ENCODE peak calls at places on chromosomes 12 and 14, in five cellular contexts. K, Z, G, D and Q are unnamed samples.

GRCh38 chr14:101231828-101232227 is 328.3 kb upstream of the RTL1 start:
- DNase-seq in Z (no peak), K (no peak), D (no peak), G (no peak), Q (no peak)

GRCh38 chr12:103930787-103931536 is 752 bp downstream of the HSP90B1 start:
- DNase-seq in D (peak; percentile 63), K (peak; percentile 68), Z (peak; percentile 57), G (peak; percentile 70), Q (peak; percentile 33)

GRCh38 chr14:93148979-93149378 is 33.3 kb upstream of the ITPK1 start:
- DNase-seq in D (no peak), K (no peak), G (no peak), Z (no peak), Q (no peak)

GRCh38 chr12:51536159-51536558 is 54.9 kb upstream of the SCN8A start:
- DNase-seq in G (no peak), K (no peak), Z (no peak), D (peak; percentile 16), Q (no peak)

GRCh38 chr14:92630367-92630766 is 116.8 kb downstream of the RIN3 start:
- DNase-seq in Z (no peak), D (no peak), G (no peak), K (no peak), Q (no peak)

GRCh38 chr12:119180380-119181040 is 1.8 kb downstream of the HSPB8 start:
- DNase-seq in K (no peak), G (peak; percentile 42), Z (no peak), D (peak; percentile 85), Q (no peak)

GRCh38 chr12:128133321-128134050 is 133.5 kb upstream of the TMEM132C start:
- DNase-seq in D (no peak), K (no peak), G (no peak), Z (no peak), Q (no peak)

GRCh38 chr12:66755727-66756395 is 77.0 kb upstream of the GRIP1 start:
- DNase-seq in D (no peak), K (peak; percentile 31), G (no peak), Z (no peak), Q (no peak)

GRCh38 chr12:32983968-32984367 is 87.4 kb upstream of the PKP2 start:
- DNase-seq in Z (no peak), K (no peak), D (no peak), G (no peak), Q (peak; percentile 44)

GRCh38 chr14:28656704-28657255 is 109.8 kb upstream of the FOXG1 start:
- DNase-seq in Z (no peak), K (no peak), G (no peak), D (no peak), Q (no peak)

GRCh38 chr12:89162704-89163261 is 189.5 kb downstream of the DUSP6 start:
- DNase-seq in G (no peak), K (no peak), D (peak; percentile 99), Z (no peak), Q (no peak)

GRCh38 chr12:14613718-14614117 is 46.0 kb upstream of the PLBD1 start:
- DNase-seq in D (no peak), K (peak; percentile 97), Z (no peak), G (no peak), Q (no peak)

GRCh38 chr12:19482551-19483109 is 43.3 kb downstream of the AEBP2 start:
- DNase-seq in D (no peak), Z (no peak), K (no peak), G (no peak), Q (no peak)

GRCh38 chr14:68497016-68497415 is 295.9 kb downstream of the ZFP36L1 start:
- DNase-seq in Z (no peak), G (no peak), K (no peak), D (peak; percentile 62), Q (no peak)

GRCh38 chr12:104677441-104678089 is 220.8 kb downstream of the CHST11 start:
- DNase-seq in Z (no peak), G (no peak), D (no peak), K (no peak), Q (no peak)

GRCh38 chr12:82866227-82866803 is 179.6 kb downstream of the TMTC2 start:
- DNase-seq in G (no peak), D (no peak), Z (no peak), K (no peak), Q (no peak)

GRCh38 chr12:6166808-6167207 is 33.4 kb upstream of the CD9 start:
- DNase-seq in D (no peak), Z (no peak), K (no peak), G (no peak), Q (no peak)

GRCh38 chr12:57815177-57816000 is 3.1 kb downstream of the AVIL start:
- DNase-seq in Z (no peak), D (no peak), K (no peak), G (no peak), Q (no peak)

GRCh38 chr14:71933026-71933587 is 878 bp downstream of the RGS6 start:
- DNase-seq in D (no peak), Z (no peak), G (no peak), K (no peak), Q (no peak)

GRCh38 chr14:24880689-24881088 is 169.3 kb downstream of the STXBP6 start:
- DNase-seq in D (peak; percentile 20), Z (no peak), K (no peak), G (no peak), Q (no peak)

GRCh38 chr12:75979181-75979580 is 52.4 kb downstream of the PHLDA1 start:
- DNase-seq in G (no peak), D (no peak), Z (no peak), K (no peak), Q (no peak)

GRCh38 chr14:69240527-69241173 is 19.3 kb upstream of the GALNT16 start:
- DNase-seq in K (no peak), G (no peak), D (no peak), Z (no peak), Q (no peak)

GRCh38 chr12:2248087-2248900 is 195.5 kb downstream of the CACNA1C start:
- DNase-seq in D (peak; percentile 64), G (no peak), Z (no peak), K (no peak), Q (no peak)

GRCh38 chr14:75064205-75064567 is 362 bp upstream of the ACYP1 start:
- DNase-seq in Z (no peak), G (no peak), K (no peak), D (no peak), Q (no peak)

DNA sequence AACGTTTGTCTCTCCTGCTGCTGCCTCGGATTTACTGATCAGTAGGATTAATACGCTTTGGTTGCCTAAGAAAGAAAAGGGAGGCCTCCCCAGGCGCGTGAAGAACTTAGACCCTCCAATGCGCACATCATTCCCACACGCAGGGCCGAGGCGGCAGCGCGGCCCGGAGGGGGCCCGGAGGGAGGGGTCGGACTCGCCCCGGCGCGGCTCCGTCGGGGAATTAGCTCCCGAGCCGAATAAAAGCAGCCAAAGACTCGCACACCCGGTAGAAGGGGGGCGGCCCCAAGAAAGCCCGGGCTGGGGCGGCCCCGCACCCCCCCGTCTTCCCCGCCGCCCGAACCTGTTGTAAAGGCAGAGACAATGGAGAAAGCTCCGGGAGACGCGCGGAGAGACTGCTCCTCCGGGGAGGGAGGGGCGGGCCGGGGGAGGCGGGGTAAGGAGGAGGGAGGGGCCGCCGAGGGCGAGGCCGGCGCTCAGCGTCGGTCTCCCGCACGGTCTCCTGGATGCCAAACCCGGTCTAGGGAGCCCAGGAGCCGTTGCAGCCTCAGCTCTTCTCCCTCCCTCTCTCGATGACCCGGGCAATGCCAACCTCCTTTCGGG is at the start of gene NELL2:
- DNase-seq in D (peak; percentile 3), Z (peak; percentile 72), K (peak; percentile 24), G (no peak), Q (peak; percentile 48)
- H3K4me3 ChIP-seq in D (peak within 1 kb of the TSS; percentile 29), Z (peak within 1 kb of the TSS; percentile 55), K (peak within 1 kb of the TSS; percentile 71), G (peak within 1 kb of the TSS; percentile 41), Q (peak within 1 kb of the TSS; percentile 39)

DNA sequence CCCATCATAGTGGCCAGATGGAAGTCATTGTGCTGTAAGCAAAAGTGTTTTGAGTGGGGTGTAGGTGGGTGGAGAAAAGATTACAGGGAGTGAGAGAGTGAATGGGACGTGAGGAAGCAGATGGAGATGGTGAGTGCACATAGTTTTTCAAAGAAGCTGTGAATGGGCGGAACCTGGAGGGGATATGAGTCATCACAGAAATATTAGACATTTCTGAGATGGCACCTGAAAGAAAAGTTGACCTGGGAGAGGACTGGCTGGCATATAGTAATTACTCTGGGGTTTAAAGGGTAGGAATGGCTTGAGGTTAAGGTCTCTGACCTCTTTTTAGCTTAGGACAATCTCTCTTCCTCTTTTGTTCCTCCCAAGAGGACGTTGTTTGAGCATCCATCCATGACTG is 50.5 kb downstream of the ANO4 start:
- DNase-seq in G (no peak), D (no peak), K (peak; percentile 9), Z (no peak), Q (no peak)
- H3K4me1 ChIP-seq in G (no peaks in the 10 kb centered on the region), D (no peaks in the 10 kb centered on the region), K (peaks cover 12% of the 10 kb centered on the region), Z (no peaks in the 10 kb centered on the region), Q (no peaks in the 10 kb centered on the region)

DNA sequence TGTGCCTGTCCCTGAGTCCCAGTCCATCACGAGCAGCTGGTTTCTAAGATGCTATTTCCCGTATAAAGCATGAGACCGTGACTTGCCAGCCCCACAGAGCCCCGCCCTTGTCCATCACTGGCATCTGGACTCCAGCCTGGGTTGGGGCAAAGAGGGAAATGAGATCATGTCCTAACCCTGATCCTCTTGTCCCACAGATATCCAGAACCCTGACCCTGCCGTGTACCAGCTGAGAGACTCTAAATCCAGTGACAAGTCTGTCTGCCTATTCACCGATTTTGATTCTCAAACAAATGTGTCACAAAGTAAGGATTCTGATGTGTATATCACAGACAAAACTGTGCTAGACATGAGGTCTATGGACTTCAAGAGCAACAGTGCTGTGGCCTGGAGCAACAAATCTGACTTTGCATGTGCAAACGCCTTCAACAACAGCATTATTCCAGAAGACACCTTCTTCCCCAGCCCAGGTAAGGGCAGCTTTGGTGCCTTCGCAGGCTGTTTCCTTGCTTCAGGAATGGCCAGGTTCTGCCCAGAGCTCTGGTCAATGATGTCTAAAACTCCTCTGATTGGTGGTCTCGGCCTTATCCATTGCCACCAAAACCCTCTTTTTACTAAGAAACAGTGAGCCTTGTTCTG is 41.6 kb downstream of the DAD1 start:
- DNase-seq in D (no peak), K (no peak), G (no peak), Z (no peak), Q (no peak)
- H3K4me3 ChIP-seq in D (no peak overlapping the region), K (no peak overlapping the region), G (no peak overlapping the region), Z (no peak overlapping the region), Q (no peak overlapping the region)

DNA sequence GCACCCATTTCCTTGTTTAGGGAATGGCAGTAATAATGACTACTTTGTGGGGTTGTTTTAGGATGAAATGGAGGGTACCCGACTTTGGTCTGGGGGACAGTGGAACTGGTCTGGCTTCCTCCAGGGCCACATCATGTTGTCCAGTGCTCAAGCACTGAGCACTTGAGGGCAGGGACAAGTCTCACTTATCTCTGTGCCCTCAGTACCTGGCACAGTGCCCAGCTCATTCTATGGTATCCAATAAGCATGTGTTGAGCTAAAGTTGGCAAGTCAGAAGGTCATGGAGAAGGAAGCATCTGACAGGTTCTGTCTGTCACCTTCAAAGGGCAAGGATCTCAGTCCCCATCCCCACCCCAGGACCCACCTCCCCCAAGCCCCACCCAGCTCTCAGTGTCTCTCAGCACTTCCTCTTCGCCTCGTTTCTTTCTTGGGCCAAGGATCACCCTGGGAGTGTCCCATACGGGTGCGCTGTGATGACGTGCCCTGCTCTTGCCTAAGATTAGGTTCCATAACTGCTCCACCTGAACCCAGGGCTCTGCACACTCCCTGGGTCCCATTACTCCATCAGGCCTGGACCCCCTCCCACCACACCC is 24.3 kb upstream of the TMEM106C start:
- DNase-seq in K (no peak), G (no peak), D (no peak), Z (peak; percentile 87), Q (no peak)
- H3K4me1 ChIP-seq in K (no peaks in the 10 kb centered on the region), G (peaks cover 4% of the 10 kb centered on the region), D (peaks cover 9% of the 10 kb centered on the region), Z (no peaks in the 10 kb centered on the region), Q (peaks cover 4% of the 10 kb centered on the region)

DNA sequence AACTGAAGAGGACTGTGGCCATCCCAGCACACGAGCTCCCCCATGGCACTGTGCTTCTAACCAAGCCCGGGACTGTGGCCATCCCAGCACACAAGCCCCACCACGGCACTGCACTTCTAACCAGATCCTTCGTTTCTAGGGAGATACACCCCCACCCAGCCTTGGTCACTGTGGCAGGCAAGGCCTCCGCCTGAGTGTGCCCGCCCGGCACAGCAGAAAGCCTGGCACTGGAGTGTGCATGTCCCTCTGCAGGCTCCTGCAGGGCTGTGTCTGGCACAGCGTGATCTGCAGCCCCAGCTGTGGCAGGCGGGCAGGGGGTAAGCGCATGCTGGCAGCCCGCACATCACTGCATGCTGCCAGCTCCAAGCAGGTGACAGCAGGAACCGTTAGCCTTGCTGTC is 49.8 kb downstream of the CCDC85C start:
- DNase-seq in Z (no peak), G (no peak), D (no peak), K (no peak), Q (no peak)
- H3K4me3 ChIP-seq in Z (no peak overlapping the region), G (no peak overlapping the region), D (no peak overlapping the region), K (no peak overlapping the region), Q (no peak overlapping the region)